ENCODE peak calls at places on chromosomes 6 and 20, in four cellular contexts. One of them, this sample, is unnamed.

GRCh38 chr6:19705606-19706005 is 131.6 kb upstream of the ID4 start:
- DNase-seq in esophagus muscularis mucosa: no peak
- DNase-seq in tibial nerve: no peak
- DNase-seq in A549: no peak
- DNase-seq in this sample: no peak

GRCh38 chr6:34596798-34597197 is 40.7 kb upstream of the SPDEF start:
- DNase-seq in esophagus muscularis mucosa: no peak
- DNase-seq in tibial nerve: no peak
- DNase-seq in A549: no peak
- DNase-seq in this sample: no peak

GRCh38 chr6:96469312-96469711 is 52.3 kb upstream of the UFL1 start:
- DNase-seq in esophagus muscularis mucosa: no peak
- DNase-seq in tibial nerve: no peak
- DNase-seq in A549: no peak
- DNase-seq in this sample: no peak

GRCh38 chr6:5676701-5677100 is 330.0 kb downstream of the NRN1 start:
- DNase-seq in esophagus muscularis mucosa: no peak
- DNase-seq in tibial nerve: no peak
- DNase-seq in A549: no peak
- DNase-seq in this sample: no peak

GRCh38 chr6:44001318-44001868 is 125.9 kb downstream of the MRPL14 start:
- DNase-seq in esophagus muscularis mucosa: no peak
- DNase-seq in tibial nerve: no peak
- DNase-seq in A549: no peak
- DNase-seq in this sample: no peak

GRCh38 chr6:28776269-28777146 is 147.3 kb downstream of the TRIM27 start:
- DNase-seq in esophagus muscularis mucosa: no peak
- DNase-seq in tibial nerve: no peak
- DNase-seq in A549: no peak
- DNase-seq in this sample: no peak

GRCh38 chr20:61957961-61958715 is 107.5 kb downstream of the TAF4 start:
- DNase-seq in esophagus muscularis mucosa: no peak
- DNase-seq in tibial nerve: no peak
- DNase-seq in A549: no peak
- DNase-seq in this sample: no peak

GRCh38 chr20:24872291-24873014 is 76.6 kb upstream of the CST7 start:
- DNase-seq in esophagus muscularis mucosa: peak
- DNase-seq in tibial nerve: no peak
- DNase-seq in A549: no peak
- DNase-seq in this sample: no peak

GRCh38 chr20:5668529-5668868 is 81.7 kb upstream of the SHLD1 start:
- DNase-seq in esophagus muscularis mucosa: no peak
- DNase-seq in tibial nerve: no peak
- DNase-seq in A549: no peak
- DNase-seq in this sample: no peak

GRCh38 chr6:69693749-69694148 is 103.1 kb downstream of the LMBRD1 start:
- DNase-seq in esophagus muscularis mucosa: no peak
- DNase-seq in tibial nerve: no peak
- DNase-seq in A549: no peak
- DNase-seq in this sample: no peak

GRCh38 chr6:33716890-33717632 is 5.6 kb upstream of the UQCC2 start:
- DNase-seq in esophagus muscularis mucosa: no peak
- DNase-seq in tibial nerve: no peak
- DNase-seq in A549: no peak
- DNase-seq in this sample: no peak

GRCh38 chr6:134424131-134424794 is 106.4 kb upstream of the SGK1 start:
- DNase-seq in esophagus muscularis mucosa: no peak
- DNase-seq in tibial nerve: no peak
- DNase-seq in A549: no peak
- DNase-seq in this sample: no peak

GRCh38 chr20:1813101-1813529 is 82.1 kb upstream of the SIRPA start:
- DNase-seq in esophagus muscularis mucosa: peak
- DNase-seq in tibial nerve: peak
- DNase-seq in A549: peak
- DNase-seq in this sample: peak

GRCh38 chr6:129766959-129767728 is 57.2 kb upstream of the ARHGAP18 start:
- DNase-seq in esophagus muscularis mucosa: no peak
- DNase-seq in tibial nerve: no peak
- DNase-seq in A549: no peak
- DNase-seq in this sample: peak

GRCh38 chr6:165519316-165519715 is 143.7 kb downstream of the PDE10A start:
- DNase-seq in esophagus muscularis mucosa: no peak
- DNase-seq in tibial nerve: no peak
- DNase-seq in A549: no peak
- DNase-seq in this sample: no peak

GRCh38 chr20:50788045-50788867 is 6.6 kb upstream of the BCAS4 start:
- DNase-seq in esophagus muscularis mucosa: no peak
- DNase-seq in tibial nerve: no peak
- DNase-seq in A549: peak
- DNase-seq in this sample: no peak

GRCh38 chr20:49684335-49684997 is 29.2 kb downstream of the B4GALT5 start:
- DNase-seq in esophagus muscularis mucosa: no peak
- DNase-seq in tibial nerve: no peak
- DNase-seq in A549: no peak
- DNase-seq in this sample: no peak

GRCh38 chr6:141464490-141464889 is 668.2 kb upstream of the GJE1 start:
- DNase-seq in esophagus muscularis mucosa: no peak
- DNase-seq in tibial nerve: no peak
- DNase-seq in A549: peak
- DNase-seq in this sample: no peak

GRCh38 chr6:5746392-5747140 is 260.2 kb downstream of the NRN1 start:
- DNase-seq in esophagus muscularis mucosa: no peak
- DNase-seq in tibial nerve: no peak
- DNase-seq in A549: no peak
- DNase-seq in this sample: no peak

GRCh38 chr20:3871549-3872265 is 17.5 kb upstream of the PANK2 start:
- DNase-seq in esophagus muscularis mucosa: no peak
- DNase-seq in tibial nerve: no peak
- DNase-seq in A549: peak
- DNase-seq in this sample: no peak

GRCh38 chr6:157650261-157650640 is 172.8 kb upstream of the SNX9 start:
- DNase-seq in esophagus muscularis mucosa: no peak
- DNase-seq in tibial nerve: no peak
- DNase-seq in A549: no peak
- DNase-seq in this sample: no peak

GRCh38 chr6:108655840-108656650 is 95.3 kb downstream of the FOXO3 start:
- DNase-seq in esophagus muscularis mucosa: no peak
- DNase-seq in tibial nerve: no peak
- DNase-seq in A549: no peak
- DNase-seq in this sample: no peak

GRCh38 chr20:63422653-63423052 is 49.8 kb downstream of the KCNQ2 start:
- DNase-seq in esophagus muscularis mucosa: no peak
- DNase-seq in tibial nerve: no peak
- DNase-seq in A549: no peak
- DNase-seq in this sample: no peak

GRCh38 chr6:81734081-81734480 is 18.4 kb downstream of the TENT5A start:
- DNase-seq in esophagus muscularis mucosa: no peak
- DNase-seq in tibial nerve: no peak
- DNase-seq in A549: no peak
- DNase-seq in this sample: no peak

GRCh38 chr6:149026530-149026942 is 279.7 kb downstream of the UST start:
- DNase-seq in esophagus muscularis mucosa: peak
- DNase-seq in tibial nerve: no peak
- DNase-seq in A549: no peak
- DNase-seq in this sample: no peak

GRCh38 chr20:58482416-58482815 is 32.8 kb downstream of the APCDD1L start:
- DNase-seq in esophagus muscularis mucosa: no peak
- DNase-seq in tibial nerve: no peak
- DNase-seq in A549: no peak
- DNase-seq in this sample: no peak

GRCh38 chr20:44543345-44543744 is 21.5 kb upstream of the SERINC3 start:
- DNase-seq in esophagus muscularis mucosa: no peak
- DNase-seq in tibial nerve: no peak
- DNase-seq in A549: no peak
- DNase-seq in this sample: no peak

GRCh38 chr20:61643631-61644386 is 391.7 kb downstream of the CDH4 start:
- DNase-seq in esophagus muscularis mucosa: no peak
- DNase-seq in tibial nerve: peak
- DNase-seq in A549: no peak
- DNase-seq in this sample: no peak

DNA sequence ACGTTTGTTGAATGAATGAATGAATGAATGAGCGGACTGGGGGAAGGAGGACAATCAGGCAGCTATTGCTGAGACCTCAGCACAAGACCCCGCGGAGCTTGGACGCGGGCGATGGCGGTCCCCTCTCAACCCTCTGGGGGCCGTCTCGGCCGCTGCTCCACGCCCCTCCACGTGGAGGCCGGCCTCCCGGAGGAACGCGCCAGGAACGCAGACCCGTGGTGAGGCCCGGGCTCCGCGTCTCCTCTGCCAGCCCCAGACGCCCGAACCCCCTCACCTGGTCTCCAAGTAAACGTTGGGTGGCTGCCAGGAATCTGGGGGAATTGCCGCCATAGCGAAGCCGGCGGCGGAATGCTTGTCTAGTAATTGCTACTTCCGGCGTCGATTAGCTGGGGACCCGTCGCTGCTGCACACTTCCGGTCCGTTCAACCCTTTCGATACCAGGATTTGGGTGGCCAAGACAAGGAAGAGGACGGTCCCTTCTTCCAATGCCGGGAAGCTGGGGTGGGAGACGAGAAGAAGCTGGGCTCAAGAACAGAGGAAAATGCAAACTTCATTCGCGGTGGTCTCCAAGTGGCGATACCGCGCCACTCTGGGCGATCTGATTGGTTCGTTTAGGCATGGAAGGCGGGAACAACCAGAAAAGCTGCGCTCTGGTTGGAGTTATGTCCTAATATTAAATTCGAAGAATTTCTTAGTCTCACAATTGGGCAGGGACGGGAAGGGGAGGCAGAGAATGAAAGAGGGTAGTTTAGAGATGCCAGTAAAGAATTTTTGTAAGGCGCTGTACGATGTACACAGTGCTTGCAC is at the start of gene PPIL1:
- DNase-seq in esophagus muscularis mucosa: peak
- DNase-seq in tibial nerve: peak
- DNase-seq in A549: peak
- DNase-seq in this sample: peak
- TF ChIP-seq POLR2A in esophagus muscularis mucosa: no peak
- TF ChIP-seq POLR2A in tibial nerve: no peak
- TF ChIP-seq POLR2A in A549: peak
- TF ChIP-seq POLR2A in this sample: peak

GRCh38 chr20:38377039-38377715 is 30.9 kb downstream of the LBP start:
- DNase-seq in esophagus muscularis mucosa: no peak
- DNase-seq in tibial nerve: no peak
- DNase-seq in A549: no peak
- DNase-seq in this sample: no peak

GRCh38 chr20:38373898-38374297 is 27.6 kb downstream of the LBP start:
- DNase-seq in esophagus muscularis mucosa: no peak
- DNase-seq in tibial nerve: no peak
- DNase-seq in A549: no peak
- DNase-seq in this sample: no peak

GRCh38 chr20:38372830-38373229 is 26.5 kb downstream of the LBP start:
- DNase-seq in esophagus muscularis mucosa: no peak
- DNase-seq in tibial nerve: no peak
- DNase-seq in A549: no peak
- DNase-seq in this sample: no peak

GRCh38 chr20:38369387-38369786 is 23.1 kb downstream of the LBP start:
- DNase-seq in esophagus muscularis mucosa: no peak
- DNase-seq in tibial nerve: no peak
- DNase-seq in A549: no peak
- DNase-seq in this sample: no peak

DNA sequence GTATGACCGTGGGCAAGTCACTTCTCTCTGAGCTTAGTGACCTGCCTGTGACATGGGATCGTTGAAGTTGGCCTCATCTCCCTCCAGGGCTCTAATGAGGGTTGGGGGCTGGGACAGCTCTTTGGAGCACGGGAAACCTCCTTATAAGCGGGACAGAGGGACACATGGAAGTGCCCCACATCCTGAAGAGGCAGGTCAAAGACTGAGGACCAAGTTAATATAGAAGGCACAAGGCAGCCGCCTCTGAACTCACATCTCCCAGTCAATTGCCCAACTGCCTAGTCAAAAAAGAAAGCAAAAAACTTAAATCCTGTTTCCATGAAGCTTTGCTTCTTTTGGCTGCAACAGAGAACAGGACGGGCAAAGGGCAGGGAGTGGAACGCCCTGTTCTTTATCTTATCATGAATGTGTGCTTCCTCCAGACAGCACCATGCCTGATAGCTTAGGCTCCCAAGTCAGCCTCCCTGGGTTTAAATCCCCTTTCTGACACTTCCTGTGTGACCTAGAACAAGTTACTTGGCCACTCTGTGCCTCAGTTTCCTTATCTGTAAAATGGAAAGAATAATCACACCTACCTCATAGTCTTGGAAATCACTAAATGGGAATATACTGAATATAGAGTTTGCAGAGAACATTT is 27.1 kb downstream of the LBP start:
- DNase-seq in esophagus muscularis mucosa: no peak
- DNase-seq in tibial nerve: no peak
- DNase-seq in A549: no peak
- DNase-seq in this sample: no peak
- TF ChIP-seq EP300 in esophagus muscularis mucosa: no peak
- TF ChIP-seq EP300 in tibial nerve: peak
- TF ChIP-seq EP300 in A549: no peak
- TF ChIP-seq EP300 in this sample: no peak

GRCh38 chr6:73521351-73522254 is 771 bp upstream of the EEF1A1 start:
- DNase-seq in esophagus muscularis mucosa: no peak
- DNase-seq in tibial nerve: no peak
- DNase-seq in A549: peak
- DNase-seq in this sample: no peak

GRCh38 chr6:73525546-73526330 is 4.9 kb upstream of the EEF1A1 start:
- DNase-seq in esophagus muscularis mucosa: no peak
- DNase-seq in tibial nerve: no peak
- DNase-seq in A549: no peak
- DNase-seq in this sample: no peak

GRCh38 chr6:73519943-73520687 is 717 bp downstream of the EEF1A1 start:
- DNase-seq in esophagus muscularis mucosa: no peak
- DNase-seq in tibial nerve: peak
- DNase-seq in A549: no peak
- DNase-seq in this sample: peak

GRCh38 chr6:73520688-73521350 is at the start of gene EEF1A1:
- DNase-seq in esophagus muscularis mucosa: peak
- DNase-seq in tibial nerve: peak
- DNase-seq in A549: peak
- DNase-seq in this sample: peak

GRCh38 chr6:73523434-73524123 is 2.7 kb upstream of the EEF1A1 start:
- DNase-seq in esophagus muscularis mucosa: no peak
- DNase-seq in tibial nerve: peak
- DNase-seq in A549: no peak
- DNase-seq in this sample: peak
- H3K4me3 ChIP-seq in esophagus muscularis mucosa: peak
- H3K4me3 ChIP-seq in tibial nerve: peak
- H3K4me3 ChIP-seq in A549: peak
- H3K4me3 ChIP-seq in this sample: peak

GRCh38 chr20:45853484-45853883 is 3.7 kb downstream of the ACOT8 start:
- DNase-seq in esophagus muscularis mucosa: no peak
- DNase-seq in tibial nerve: no peak
- DNase-seq in A549: no peak
- DNase-seq in this sample: no peak

GRCh38 chr20:45860573-45861011 is 3.2 kb downstream of the ZSWIM3 start:
- DNase-seq in esophagus muscularis mucosa: no peak
- DNase-seq in tibial nerve: no peak
- DNase-seq in A549: no peak
- DNase-seq in this sample: no peak

GRCh38 chr20:45861157-45862075 is 4.0 kb downstream of the ZSWIM3 start:
- DNase-seq in esophagus muscularis mucosa: no peak
- DNase-seq in tibial nerve: no peak
- DNase-seq in A549: no peak
- DNase-seq in this sample: no peak

GRCh38 chr20:45857836-45858250 is 429 bp downstream of the ZSWIM3 start:
- DNase-seq in esophagus muscularis mucosa: no peak
- DNase-seq in tibial nerve: no peak
- DNase-seq in A549: no peak
- DNase-seq in this sample: no peak

GRCh38 chr20:45857114-45857835 is at the start of the genes ACOT8 and ZSWIM3:
- DNase-seq in esophagus muscularis mucosa: peak
- DNase-seq in tibial nerve: peak
- DNase-seq in A549: peak
- DNase-seq in this sample: peak
- TF ChIP-seq POLR2A in esophagus muscularis mucosa: no peak
- TF ChIP-seq POLR2A in tibial nerve: peak
- TF ChIP-seq POLR2A in A549: peak
- TF ChIP-seq POLR2A in this sample: peak